ENCODE peak calls at places on chromosome X, in eight cellular contexts. H, R, G, J, A, B, U and T are unnamed samples.

GRCh38 chrX:118976599-118977340 is 2.4 kb downstream of the LONRF3 start:
- DNase-seq in H (no peak), R (peak), G (no peak), J (peak), A (peak), B (peak), U (peak), T (no peak)

GRCh38 chrX:136534131-136534530 is 2.1 kb downstream of the VGLL1 start:
- DNase-seq in H (no peak), R (no peak), G (no peak), J (no peak), A (no peak), B (no peak), U (no peak), T (no peak)

GRCh38 chrX:30943984-30944383 is 54.9 kb upstream of the TAB3 start:
- DNase-seq in H (no peak), R (no peak), G (no peak), J (peak), A (no peak), B (no peak), U (peak), T (no peak)

GRCh38 chrX:30521440-30522182 is 56.0 kb downstream of the TASL start:
- DNase-seq in H (peak), R (no peak), G (no peak), J (peak), A (peak), B (no peak), U (no peak), T (no peak)

GRCh38 chrX:11566158-11566557 is 99.6 kb downstream of the ARHGAP6 start:
- DNase-seq in H (no peak), R (no peak), G (no peak), J (no peak), A (no peak), B (no peak), U (no peak), T (no peak)

GRCh38 chrX:138765061-138765460 is 53.5 kb upstream of the FGF13 start:
- DNase-seq in H (peak), R (no peak), G (no peak), J (no peak), A (no peak), B (no peak), U (no peak), T (no peak)

GRCh38 chrX:150514462-150514861 is 54.0 kb upstream of the MTM1 start:
- DNase-seq in H (no peak), R (no peak), G (no peak), J (no peak), A (no peak), B (no peak), U (no peak), T (no peak)

GRCh38 chrX:110408949-110409588 is 50.4 kb downstream of the RTL9 start:
- DNase-seq in H (no peak), R (no peak), G (no peak), J (peak), A (no peak), B (no peak), U (no peak), T (no peak)

GRCh38 chrX:136030357-136031225 is 45.4 kb downstream of the SLC9A6 start:
- DNase-seq in H (no peak), R (no peak), G (no peak), J (peak), A (peak), B (peak), U (no peak), T (no peak)

GRCh38 chrX:56733459-56734046 is 4.5 kb downstream of the NBDY start:
- DNase-seq in H (no peak), R (no peak), G (no peak), J (peak), A (peak), B (no peak), U (peak), T (peak)

GRCh38 chrX:154486052-154486395 is 391 bp downstream of the UBL4A start:
- DNase-seq in H (no peak), R (peak), G (no peak), J (no peak), A (peak), B (no peak), U (peak), T (no peak)

GRCh38 chrX:65894138-65894537 is 145.7 kb downstream of the VSIG4 start:
- DNase-seq in H (no peak), R (no peak), G (no peak), J (no peak), A (no peak), B (no peak), U (no peak), T (no peak)

GRCh38 chrX:110167952-110168451 is 149.9 kb downstream of the AMMECR1 start:
- DNase-seq in H (no peak), R (peak), G (no peak), J (no peak), A (peak), B (no peak), U (peak), T (peak)

GRCh38 chrX:120819126-120819525 is 56.5 kb downstream of the CT47B1 start:
- DNase-seq in H (no peak), R (no peak), G (no peak), J (peak), A (no peak), B (no peak), U (no peak), T (no peak)

GRCh38 chrX:30657542-30658238 is 4.5 kb downstream of the GK start:
- DNase-seq in H (no peak), R (no peak), G (no peak), J (no peak), A (peak), B (no peak), U (no peak), T (no peak)

GRCh38 chrX:46607916-46608315 is 34.4 kb downstream of the CHST7 start:
- DNase-seq in H (no peak), R (no peak), G (no peak), J (no peak), A (no peak), B (no peak), U (no peak), T (no peak)

GRCh38 chrX:100872161-100872560 is 2.0 kb downstream of the NOX1 start:
- DNase-seq in H (no peak), R (no peak), G (no peak), J (peak), A (peak), B (no peak), U (no peak), T (no peak)